ENCODE peak calls at places on chromosomes 13 and 19, in five cellular contexts. I is CD4-positive, alpha-beta memory T cell; O is pancreas; E is mammary epithelial cell; V is colonic mucosa. C is an unnamed sample.

GRCh38 chr19:40398417-40399056 is 8.6 kb upstream of the HIPK4 start:
- DNase-seq in V (peak; percentile 78), I (peak; percentile 62), E (peak; percentile 25), O (no peak), C (peak; percentile 61)

GRCh38 chr19:45471866-45472556 is 4.2 kb downstream of the FOSB start:
- DNase-seq in O (no peak), E (no peak), V (no peak), I (peak; percentile 40), C (no peak)

GRCh38 chr19:18424122-18424889 is 5.1 kb downstream of the SSBP4 start:
- DNase-seq in E (no peak), O (peak; percentile 63), I (no peak), V (no peak), C (no peak)

GRCh38 chr13:85798999-85799646 is at the start of gene SLITRK6:
- DNase-seq in E (peak; percentile 94), O (no peak), I (no peak), V (peak; percentile 18), C (no peak)

GRCh38 chr19:41234512-41235208 is 15.6 kb downstream of the AXL start:
- DNase-seq in V (no peak), I (no peak), O (no peak), E (no peak), C (no peak)

GRCh38 chr13:95569966-95570365 is 17.4 kb downstream of the CLDN10 start:
- DNase-seq in V (no peak), O (no peak), I (no peak), E (peak; percentile 45), C (no peak)

GRCh38 chr13:74015137-74015536 is 119.1 kb downstream of the KLF12 start:
- DNase-seq in E (no peak), I (no peak), O (no peak), V (no peak), C (no peak)

GRCh38 chr19:40272261-40272660 is 12.9 kb downstream of the AKT2 start:
- DNase-seq in V (no peak), O (no peak), E (no peak), I (no peak), C (no peak)

GRCh38 chr19:38033658-38034150 is 126.7 kb downstream of the SIPA1L3 start:
- DNase-seq in O (no peak), V (no peak), E (no peak), I (no peak), C (no peak)

GRCh38 chr19:48768989-48769713 is 13.8 kb downstream of the FGF21 start:
- DNase-seq in E (no peak), O (no peak), V (no peak), I (no peak), C (no peak)

GRCh38 chr19:40610396-40611064 is 9.4 kb downstream of the LTBP4 start:
- DNase-seq in V (peak; percentile 77), I (peak; percentile 80), O (peak; percentile 92), E (peak; percentile 46), C (peak; percentile 37)

GRCh38 chr13:31310781-31311180 is 111.0 kb downstream of the B3GLCT start:
- DNase-seq in E (peak; percentile 55), V (no peak), O (peak; percentile 35), I (no peak), C (no peak)

GRCh38 chr19:48784527-48784926 is 26.3 kb downstream of the BCAT2 start:
- DNase-seq in E (no peak), I (no peak), O (no peak), V (no peak), C (no peak)

GRCh38 chr13:21730186-21730880 is 59.5 kb downstream of the FGF9 start:
- DNase-seq in V (no peak), O (no peak), E (no peak), I (no peak), C (no peak)

GRCh38 chr19:21569497-21569870 is 64.1 kb downstream of the ZNF429 start:
- DNase-seq in E (no peak), V (peak; percentile 57), I (no peak), O (no peak), C (peak; percentile 68)

GRCh38 chr13:64305246-64305645 is 2889.6 kb upstream of the PCDH20 start:
- DNase-seq in O (no peak), V (no peak), E (no peak), I (no peak), C (no peak)

GRCh38 chr13:98214707-98215106 is 37.6 kb upstream of the RNF113B start:
- DNase-seq in I (no peak), E (peak; percentile 44), O (no peak), V (peak; percentile 66), C (no peak)

GRCh38 chr19:51507209-51507608 is 5.6 kb upstream of the SIGLEC12 start:
- DNase-seq in O (no peak), V (no peak), E (no peak), I (no peak), C (no peak)

GRCh38 chr13:105341256-105341655 is 1194.2 kb downstream of the EFNB2 start:
- DNase-seq in O (no peak), I (no peak), V (no peak), E (no peak), C (no peak)

GRCh38 chr19:39472746-39473442 is 7.7 kb upstream of the TIMM50 start:
- DNase-seq in V (no peak), E (no peak), O (peak; percentile 75), I (no peak), C (no peak)

GRCh38 chr13:74026753-74027152 is 107.5 kb downstream of the KLF12 start:
- DNase-seq in E (peak; percentile 25), I (peak; percentile 68), O (no peak), V (peak; percentile 31), C (no peak)

GRCh38 chr13:99332456-99332855 is 25.3 kb upstream of the GPR183 start:
- DNase-seq in I (no peak), O (no peak), E (no peak), V (no peak), C (no peak)

GRCh38 chr13:94249512-94249911 is 230.0 kb downstream of the DCT start:
- DNase-seq in E (peak; percentile 61), I (no peak), O (no peak), V (no peak), C (no peak)

GRCh38 chr13:33236021-33236420 is 49.5 kb downstream of the STARD13 start:
- DNase-seq in V (no peak), O (no peak), I (no peak), E (no peak), C (no peak)

GRCh38 chr13:35703061-35703460 is 226.6 kb upstream of the MAB21L1 start:
- DNase-seq in E (no peak), I (no peak), O (no peak), V (no peak), C (no peak)

GRCh38 chr13:95136638-95137037 is 164.6 kb downstream of the ABCC4 start:
- DNase-seq in V (no peak), I (no peak), E (no peak), O (no peak), C (no peak)

DNA sequence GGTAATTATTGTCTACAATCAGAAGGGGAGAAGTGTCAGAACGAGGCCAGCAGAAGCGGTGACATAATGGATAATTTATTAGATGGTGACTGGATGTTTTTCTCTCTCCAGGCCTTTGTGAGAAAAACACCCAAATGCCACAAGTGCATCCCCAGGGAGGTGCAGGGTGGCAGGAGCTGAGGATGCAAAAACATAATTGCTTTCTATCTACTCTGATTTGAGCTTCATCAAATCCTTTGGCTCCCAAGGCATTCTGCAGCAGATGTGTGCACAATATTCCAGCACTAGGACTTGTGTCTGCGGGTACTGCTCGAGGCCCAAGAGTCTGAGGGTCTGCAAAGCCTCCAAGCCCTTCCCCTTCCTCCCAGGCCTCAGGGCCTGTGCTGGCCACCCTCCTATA is 220.1 kb upstream of the SERP2 start:
- DNase-seq in E (no peak), O (no peak), V (no peak), I (no peak), C (no peak)
- H3K4me1 ChIP-seq in E (peaks cover 8% of the 10 kb centered on the region), O (no peaks in the 10 kb centered on the region), V (peaks cover 11% of the 10 kb centered on the region), I (no peaks in the 10 kb centered on the region), C (peaks cover 6% of the 10 kb centered on the region)

GRCh38 chr19:15123900-15124299 is 16.7 kb downstream of the SYDE1 start:
- DNase-seq in E (no peak), I (no peak), O (peak; percentile 90), V (peak; percentile 38), C (peak; percentile 58)

GRCh38 chr19:15128162-15128770 is 21.1 kb downstream of the SYDE1 start:
- DNase-seq in V (peak; percentile 50), O (no peak), I (no peak), E (no peak), C (no peak)

GRCh38 chr19:15125232-15126067 is 18.2 kb downstream of the SYDE1 start:
- DNase-seq in V (peak; percentile 98), E (peak; percentile 96), O (peak; percentile 99), I (peak; percentile 96), C (peak; percentile 99)

GRCh38 chr19:15124572-15125231 is 17.5 kb downstream of the SYDE1 start:
- DNase-seq in E (peak; percentile 34), O (peak; percentile 90), I (peak; percentile 10), V (peak; percentile 74), C (no peak)

GRCh38 chr19:15126511-15126910 is 19.3 kb downstream of the SYDE1 start:
- DNase-seq in O (no peak), I (no peak), E (no peak), V (no peak), C (no peak)
- H3K4me1 ChIP-seq in O (peaks cover 12% of the 10 kb centered on the region), I (peaks cover 33% of the 10 kb centered on the region), E (peaks cover 7% of the 10 kb centered on the region), V (peaks cover 7% of the 10 kb centered on the region), C (peaks cover 10% of the 10 kb centered on the region)

GRCh38 chr19:2050349-2050990 is 574 bp downstream of the MKNK2 start:
- DNase-seq in V (no peak), O (peak; percentile 90), I (no peak), E (no peak), C (no peak)

GRCh38 chr19:2049741-2050348 is 1.2 kb downstream of the MKNK2 start:
- DNase-seq in I (peak; percentile 62), V (peak; percentile 93), O (peak; percentile 96), E (peak; percentile 78), C (peak; percentile 83)

GRCh38 chr19:2051771-2052704 is 994 bp upstream of the MKNK2 start:
- DNase-seq in E (no peak), V (peak; percentile 78), O (peak; percentile 82), I (peak; percentile 66), C (peak; percentile 84)

GRCh38 chr19:2048959-2049740 is 1.9 kb downstream of the MKNK2 start:
- DNase-seq in O (peak; percentile 86), I (no peak), E (no peak), V (no peak), C (peak; percentile 52)

GRCh38 chr19:2050991-2051770 is at the start of gene MKNK2:
- DNase-seq in E (peak; percentile 79), O (peak; percentile 98), I (peak; percentile 93), V (peak; percentile 94), C (peak; percentile 98)
- H3K4me1 ChIP-seq in E (peaks cover 54% of the 10 kb centered on the region), O (peaks cover 32% of the 10 kb centered on the region), I (peaks cover 61% of the 10 kb centered on the region), V (peaks cover 34% of the 10 kb centered on the region), C (peaks cover 39% of the 10 kb centered on the region)

GRCh38 chr19:4123615-4124568 is at the start of gene MAP2K2:
- DNase-seq in V (peak; percentile 96), E (peak; percentile 85), I (peak; percentile 95), O (peak; percentile 98), C (peak; percentile 98)
- H3K4me1 ChIP-seq in V (peaks cover 4% of the 10 kb centered on the region), E (peaks cover 12% of the 10 kb centered on the region), I (peaks cover 21% of the 10 kb centered on the region), O (no peaks in the 10 kb centered on the region), C (peaks cover 14% of the 10 kb centered on the region)